ENCODE peak calls at places on chromosome 14, in six cellular contexts. H is psoas muscle; J is IMR-90; C is naive thymus-derived CD4-positive, alpha-beta T cell; T is CD4-positive, alpha-beta memory T cell; P is effector memory CD4-positive, alpha-beta T cell. A is an unnamed sample.

GRCh38 chr14:53473480-53473879 is 320.4 kb upstream of the DDHD1 start:
- DNase-seq in H (no peak), J (no peak), C (no peak), T (no peak), P (no peak), A (no peak)

GRCh38 chr14:95452176-95452889 is 64.1 kb downstream of the SYNE3 start:
- DNase-seq in H (no peak), J (no peak), C (no peak), T (no peak), P (no peak), A (no peak)

GRCh38 chr14:72000907-72001306 is 68.7 kb downstream of the RGS6 start:
- DNase-seq in H (peak; percentile 68), J (no peak), C (no peak), T (no peak), P (no peak), A (peak; percentile 76)

GRCh38 chr14:90536092-90536491 is 139.3 kb downstream of the CALM1 start:
- DNase-seq in H (no peak), J (no peak), C (no peak), T (no peak), P (no peak), A (peak; percentile 80)

GRCh38 chr14:61178226-61179060 is 102.7 kb downstream of the TMEM30B start:
- DNase-seq in H (no peak), J (peak; percentile 99), C (no peak), T (peak; percentile 6), P (no peak), A (no peak)

GRCh38 chr14:102554835-102555819 is 37.3 kb upstream of the RCOR1 start:
- DNase-seq in H (peak; percentile 69), J (no peak), C (peak; percentile 67), T (peak; percentile 66), P (peak; percentile 23), A (peak; percentile 79)

GRCh38 chr14:64760146-64760755 is 56.0 kb downstream of the PLEKHG3 start:
- DNase-seq in H (peak; percentile 74), J (peak; percentile 42), C (peak; percentile 39), T (peak; percentile 66), P (peak; percentile 37), A (peak; percentile 48)

GRCh38 chr14:77104393-77104792 is 6.3 kb downstream of the CIPC start:
- DNase-seq in H (no peak), J (no peak), C (no peak), T (no peak), P (no peak), A (no peak)

GRCh38 chr14:68987653-68988036 is 8.5 kb upstream of the ACTN1 start:
- DNase-seq in H (no peak), J (no peak), C (no peak), T (no peak), P (no peak), A (no peak)

GRCh38 chr14:101705733-101706508 is 55.6 kb upstream of the PPP2R5C start:
- DNase-seq in H (peak; percentile 81), J (no peak), C (peak; percentile 75), T (peak; percentile 76), P (peak; percentile 55), A (peak; percentile 92)

GRCh38 chr14:61694830-61695694 is at the start of gene HIF1A:
- DNase-seq in H (peak; percentile 98), J (peak; percentile 99), C (peak; percentile 90), T (peak; percentile 94), P (peak; percentile 94), A (peak; percentile 99)

GRCh38 chr14:55237999-55238680 is 33.1 kb upstream of the FBXO34 start:
- DNase-seq in H (no peak), J (no peak), C (no peak), T (no peak), P (no peak), A (no peak)

GRCh38 chr14:33848706-33849454 is 102.0 kb downstream of the EGLN3 start:
- DNase-seq in H (peak; percentile 68), J (peak; percentile 10), C (no peak), T (no peak), P (no peak), A (peak; percentile 81)

GRCh38 chr14:99479903-99480855 is 480 bp downstream of the SETD3 start:
- DNase-seq in H (peak; percentile 87), J (peak; percentile 65), C (no peak), T (peak; percentile 25), P (peak; percentile 8), A (peak; percentile 87)

GRCh38 chr14:104385189-104386135 is 194.1 kb upstream of the C14orf180 start:
- DNase-seq in H (no peak), J (no peak), C (no peak), T (no peak), P (no peak), A (peak; percentile 41)

GRCh38 chr14:68822964-68823363 is 30.1 kb upstream of the ZFP36L1 start:
- DNase-seq in H (no peak), J (no peak), C (no peak), T (no peak), P (no peak), A (no peak)

GRCh38 chr14:36215217-36215598 is 38.7 kb upstream of the PTCSC3 start:
- DNase-seq in H (no peak), J (no peak), C (no peak), T (no peak), P (no peak), A (no peak)

GRCh38 chr14:50726372-50727107 is 58.4 kb upstream of the SAV1 start:
- DNase-seq in H (no peak), J (peak; percentile 89), C (no peak), T (peak; percentile 53), P (no peak), A (no peak)

GRCh38 chr14:78543433-78543832 is 373.3 kb downstream of the NRXN3 start:
- DNase-seq in H (no peak), J (no peak), C (no peak), T (no peak), P (no peak), A (no peak)

GRCh38 chr14:39581474-39581873 is 149.2 kb upstream of the FBXO33 start:
- DNase-seq in H (no peak), J (no peak), C (no peak), T (peak; percentile 2), P (no peak), A (no peak)

GRCh38 chr14:102532204-102532658 is 22.7 kb upstream of the ANKRD9 start:
- DNase-seq in H (no peak), J (peak; percentile 17), C (no peak), T (no peak), P (no peak), A (no peak)

GRCh38 chr14:24456980-24457379 is 14.4 kb upstream of the SDR39U1 start:
- DNase-seq in H (no peak), J (no peak), C (no peak), T (no peak), P (no peak), A (no peak)

GRCh38 chr14:74324945-74325361 is 22.2 kb upstream of the ABCD4 start:
- DNase-seq in H (no peak), J (peak; percentile 38), C (no peak), T (no peak), P (no peak), A (no peak)

GRCh38 chr14:67390135-67390534 is 21.8 kb downstream of the PLEK2 start:
- DNase-seq in H (no peak), J (no peak), C (no peak), T (no peak), P (no peak), A (no peak)

GRCh38 chr14:77120771-77121743 is 20.5 kb downstream of the ZDHHC22 start:
- DNase-seq in H (no peak), J (no peak), C (no peak), T (peak; percentile 27), P (peak; percentile 46), A (no peak)

GRCh38 chr14:63677891-63678379 is 36.3 kb upstream of the WDR89 start:
- DNase-seq in H (no peak), J (peak; percentile 67), C (no peak), T (no peak), P (no peak), A (no peak)

GRCh38 chr14:74509587-74510210 is 16.1 kb downstream of the ISCA2 start:
- DNase-seq in H (peak; percentile 19), J (no peak), C (no peak), T (no peak), P (no peak), A (no peak)

GRCh38 chr14:79369359-79370332 is 841.7 kb downstream of the DIO2 start:
- DNase-seq in H (no peak), J (peak; percentile 99), C (no peak), T (no peak), P (no peak), A (no peak)

GRCh38 chr14:100615736-100616695 is 28.8 kb upstream of the BEGAIN start:
- DNase-seq in H (no peak), J (no peak), C (no peak), T (no peak), P (no peak), A (no peak)

GRCh38 chr14:101947904-101948665 is 16.3 kb upstream of the DYNC1H1 start:
- DNase-seq in H (peak; percentile 100), J (peak; percentile 100), C (peak; percentile 98), T (peak; percentile 99), P (peak; percentile 100), A (peak; percentile 100)

DNA sequence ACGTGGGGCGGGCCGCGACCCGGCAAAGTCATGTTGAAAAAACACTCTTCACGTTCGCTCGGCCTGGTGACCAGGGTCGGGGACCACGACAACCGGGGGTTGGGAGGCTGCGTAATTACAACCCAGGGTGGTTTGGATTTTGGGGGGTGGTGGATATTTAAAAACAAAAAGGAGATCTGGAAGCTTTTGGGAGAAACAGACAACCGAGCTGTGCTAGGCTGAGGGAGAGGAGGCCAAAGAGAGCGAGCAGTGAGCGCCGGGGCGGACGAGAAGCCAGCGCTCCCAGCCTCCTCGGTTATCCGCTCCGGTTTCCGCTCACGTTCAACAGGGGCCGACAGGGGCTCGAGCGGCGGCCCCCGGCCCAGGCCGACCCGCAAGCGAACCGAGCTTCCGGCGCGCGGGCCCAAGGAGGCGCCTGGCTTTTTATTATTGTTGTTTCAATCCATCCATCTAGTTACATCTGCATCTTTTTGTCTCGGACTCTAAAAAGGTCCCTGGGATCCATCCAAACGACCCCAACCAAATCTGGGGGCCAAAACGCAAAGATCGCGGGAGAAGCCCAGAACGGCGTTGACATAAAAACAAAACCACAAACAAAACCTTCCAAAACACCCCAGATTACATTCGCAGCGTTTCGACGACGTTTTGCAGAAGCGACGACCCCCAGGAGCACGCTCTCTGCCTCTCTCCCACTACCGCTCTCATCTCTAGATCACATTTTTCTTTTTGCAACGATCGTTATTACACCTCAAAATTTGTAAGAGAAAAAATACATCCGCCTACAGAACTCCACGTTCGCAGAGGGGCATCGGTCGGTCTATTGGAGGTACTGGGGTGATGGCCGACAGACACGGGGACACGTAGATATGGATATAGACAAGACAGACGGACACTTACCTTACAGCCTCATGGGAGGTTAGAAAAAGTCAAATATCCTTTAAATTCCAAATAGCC is 740 bp downstream of the OTX2 start:
- DNase-seq in H (no peak), J (no peak), C (no peak), T (no peak), P (no peak), A (no peak)
- H3K27ac ChIP-seq in H (no peak overlapping the region), J (no peak overlapping the region), C (no peak overlapping the region), T (no peak overlapping the region), P (no peak overlapping the region), A (no peak overlapping the region)

GRCh38 chr14:26191123-26191522 is 406.7 kb downstream of the NOVA1 start:
- DNase-seq in H (no peak), J (no peak), C (no peak), T (no peak), P (no peak), A (no peak)
- H3K9me3 ChIP-seq in H (no peaks in the 10 kb centered on the region), J (no peaks in the 10 kb centered on the region), C (no peaks in the 10 kb centered on the region), T (peaks cover 5% of the 10 kb centered on the region), P (no peaks in the 10 kb centered on the region), A (no peaks in the 10 kb centered on the region)

GRCh38 chr14:22265319-22266140 is 323.5 kb downstream of the DAD1 start:
- DNase-seq in H (no peak), J (peak; percentile 39), C (no peak), T (no peak), P (no peak), A (no peak)
- H3K27ac ChIP-seq in H (no peak overlapping the region), J (peak overlapping the region; percentile 39), C (peak overlapping the region; percentile 48), T (no peak overlapping the region), P (peak overlapping the region; percentile 1), A (no peak overlapping the region)

GRCh38 chr14:84655014-84655413 is 874.9 kb upstream of the FLRT2 start:
- DNase-seq in H (no peak), J (no peak), C (no peak), T (no peak), P (no peak), A (no peak)
- H3K9me3 ChIP-seq in H (no peaks in the 10 kb centered on the region), J (peaks cover 4% of the 10 kb centered on the region), C (no peaks in the 10 kb centered on the region), T (no peaks in the 10 kb centered on the region), P (no peaks in the 10 kb centered on the region), A (no peaks in the 10 kb centered on the region)

A was measured in right cardiac atrium.